ENCODE peak calls at places on chromosomes 3 and 15, in four cellular contexts. Q is astrocyte, K is cardiac muscle cell, X is HepG2. M is an unnamed sample.
A peak's percentile ranks its signal among the peaks of the same experiment; 100 is the strongest.

GRCh38 chr3:71148455-71149060 is 435.0 kb downstream of the FOXP1 start:
- DNase-seq in Q (no peak), K (no peak), X (no peak), M (no peak)

GRCh38 chr3:132563409-132564074 is 33.5 kb upstream of the ACKR4 start:
- DNase-seq in Q (no peak), K (no peak), X (no peak), M (no peak)

GRCh38 chr3:44576661-44577060 is 8.1 kb upstream of the ZNF660 start:
- DNase-seq in Q (no peak), K (no peak), X (no peak), M (no peak)

GRCh38 chr3:160617636-160618035 is 52.3 kb upstream of the KPNA4 start:
- DNase-seq in Q (no peak), K (no peak), X (no peak), M (no peak)

GRCh38 chr3:69791919-69792399 is 52.7 kb downstream of the MITF start:
- DNase-seq in Q (peak; percentile 27), K (peak; percentile 73), X (no peak), M (peak; percentile 56)

GRCh38 chr3:10019326-10019725 is 6.9 kb upstream of the FANCD2 start:
- DNase-seq in Q (no peak), K (no peak), X (no peak), M (no peak)

GRCh38 chr15:89761929-89762328 is 10.9 kb upstream of the MESP1 start:
- DNase-seq in Q (no peak), K (no peak), X (no peak), M (no peak)

GRCh38 chr3:73324203-73325155 is 263.0 kb downstream of the EBLN2 start:
- DNase-seq in Q (peak; percentile 22), K (peak; percentile 30), X (no peak), M (no peak)

GRCh38 chr15:88976656-88977055 is 63.5 kb upstream of the MFGE8 start:
- DNase-seq in Q (no peak), K (no peak), X (no peak), M (no peak)

GRCh38 chr3:149080699-149081091 is 5.6 kb downstream of the HLTF start:
- DNase-seq in Q (peak; percentile 49), K (peak; percentile 79), X (no peak), M (peak; percentile 46)

GRCh38 chr15:75640483-75641175 is 605 bp upstream of the IMP3 start:
- DNase-seq in Q (peak; percentile 38), K (peak; percentile 69), X (peak; percentile 61), M (peak; percentile 39)

GRCh38 chr3:49172616-49173041 is 1.2 kb downstream of the KLHDC8B start:
- DNase-seq in Q (no peak), K (no peak), X (no peak), M (no peak)
- H3K4me3 ChIP-seq in Q (no peak overlapping the region), K (peak overlapping the region; percentile 67), X (peak overlapping the region; percentile 80), M (no peak overlapping the region)

GRCh38 chr15:65189102-65189740 is 4.1 kb upstream of the CLPX start:
- DNase-seq in Q (peak; percentile 35), K (peak; percentile 79), X (peak; percentile 54), M (peak; percentile 60)
- TF ChIP-seq CTCF in Q (peak; percentile 75), K (peak; percentile 82), X (peak; percentile 87), M (peak; percentile 86)

DNA sequence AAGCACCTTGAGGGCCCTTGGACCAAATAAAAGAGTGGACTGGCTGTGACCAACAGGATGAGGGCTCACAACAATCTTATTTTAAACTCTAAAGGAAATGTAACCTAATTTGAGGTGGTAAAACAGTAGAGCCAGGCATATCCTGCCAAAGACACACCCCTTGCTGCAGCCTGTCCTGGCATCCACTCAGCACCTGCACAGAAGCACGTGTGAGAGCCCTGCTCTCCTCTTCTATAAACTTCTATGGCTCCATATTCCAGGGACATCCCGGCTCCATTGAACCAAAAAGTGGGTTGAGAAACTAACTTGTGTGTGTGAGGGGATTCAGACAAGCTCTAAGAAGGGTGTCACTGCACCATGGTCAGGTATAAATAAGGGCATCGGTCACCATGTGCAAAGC is 190.9 kb upstream of the CHRNA7 start:
- DNase-seq in Q (no peak), K (no peak), X (no peak), M (no peak)
- H3K27ac ChIP-seq in Q (no peak overlapping the region), K (no peak overlapping the region), X (no peak overlapping the region), M (no peak overlapping the region)

GRCh38 chr15:29114277-29115092 is 155.1 kb downstream of the NSMCE3 start:
- DNase-seq in Q (no peak), K (peak; percentile 5), X (no peak), M (no peak)
- H3K4me3 ChIP-seq in Q (peak overlapping the region; percentile 17), K (no peak overlapping the region), X (no peak overlapping the region), M (peak overlapping the region; percentile 58)

DNA sequence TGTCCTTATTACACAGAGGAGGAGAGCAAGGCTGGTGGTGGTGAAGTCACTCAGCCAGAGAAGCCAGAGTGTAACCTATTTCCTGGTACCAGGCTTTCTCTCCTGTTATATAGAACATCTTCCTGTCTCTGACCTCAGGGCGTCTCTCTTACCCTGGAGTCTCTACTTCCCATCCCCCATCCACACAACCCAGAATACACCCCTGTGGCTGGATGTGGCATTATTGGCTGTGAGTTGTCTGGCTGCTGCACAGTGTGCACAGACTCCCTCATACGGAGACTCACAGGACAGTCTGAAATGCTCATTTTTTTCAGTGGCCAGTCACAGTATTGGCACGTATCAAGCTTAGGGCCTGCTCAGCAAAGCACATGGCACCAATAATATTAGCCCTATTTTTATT is 8.6 kb downstream of the PODXL2 start:
- DNase-seq in Q (no peak), K (no peak), X (no peak), M (peak; percentile 51)
- TF ChIP-seq CTCF in Q (no peak), K (no peak), X (no peak), M (peak; percentile 12)

DNA sequence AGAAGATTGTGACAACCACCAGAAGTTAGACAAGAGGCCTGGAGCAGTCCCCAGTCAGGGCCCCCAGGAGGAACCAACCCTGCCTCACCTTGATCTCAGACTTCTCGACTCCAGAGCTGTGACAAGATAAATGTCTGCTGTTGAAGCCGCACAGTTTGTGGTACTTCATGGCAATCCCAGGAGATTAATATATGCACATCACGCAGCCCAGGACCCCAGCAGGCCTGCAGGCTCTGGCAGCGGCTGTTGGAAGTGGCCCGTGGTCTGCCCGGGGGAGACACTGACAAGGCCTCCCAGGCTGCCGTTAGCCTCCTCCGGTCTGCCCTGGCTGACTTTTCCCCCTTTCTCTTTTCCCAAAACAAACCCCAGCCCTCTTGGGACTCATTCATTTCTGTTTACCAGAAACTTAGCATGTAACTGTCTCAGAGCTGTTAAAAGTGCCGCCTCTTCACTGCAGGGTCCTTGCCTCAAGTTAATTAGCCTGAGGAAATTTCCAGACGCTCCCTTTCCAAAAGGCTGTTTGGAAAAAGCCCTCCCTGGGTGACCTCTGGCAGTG is 183.5 kb upstream of the LYSMD4 start:
- DNase-seq in Q (no peak), K (no peak), X (no peak), M (no peak)
- H3K27ac ChIP-seq in Q (no peak overlapping the region), K (no peak overlapping the region), X (no peak overlapping the region), M (no peak overlapping the region)

GRCh38 chr15:27027229-27027628 is 56.2 kb downstream of the GABRG3 start:
- DNase-seq in Q (no peak), K (no peak), X (no peak), M (no peak)

GRCh38 chr15:27019687-27020086 is 48.7 kb downstream of the GABRG3 start:
- DNase-seq in Q (no peak), K (no peak), X (no peak), M (no peak)

GRCh38 chr15:27028836-27029482 is 58.0 kb downstream of the GABRG3 start:
- DNase-seq in Q (peak; percentile 18), K (no peak), X (no peak), M (no peak)

GRCh38 chr15:27025411-27026051 is 54.5 kb downstream of the GABRG3 start:
- DNase-seq in Q (no peak), K (no peak), X (no peak), M (no peak)
- H3K4me3 ChIP-seq in Q (no peak overlapping the region), K (no peak overlapping the region), X (no peak overlapping the region), M (no peak overlapping the region)

GRCh38 chr3:184017672-184018423 is at the start of gene ABCC5:
- DNase-seq in Q (peak; percentile 81), K (peak; percentile 96), X (peak; percentile 85), M (peak; percentile 92)
- TF ChIP-seq CTCF in Q (no peak), K (peak; percentile 31), X (peak; percentile 42), M (no peak)